ENCODE peak calls at places on chromosomes 3 and 15, in eight cellular contexts. L, N, D, B, J, V, M and P are unnamed samples.

GRCh38 chr3:112132975-112133448 is at the start of gene GCSAM:
- DNase-seq in J (peak), N (no peak), B (no peak), D (no peak), L (no peak), V (peak), M (peak), P (peak)

GRCh38 chr3:187989458-187990153 is 164.4 kb upstream of the LPP start:
- DNase-seq in L (no peak), J (no peak), N (no peak), D (peak), B (no peak), V (no peak), M (no peak), P (peak)

GRCh38 chr3:175398676-175399075 is 539.5 kb downstream of the NAALADL2 start:
- DNase-seq in V (no peak), L (peak), N (peak), J (no peak), B (peak), M (no peak), D (no peak), P (no peak)

GRCh38 chr15:90160781-90161727 is 40.1 kb upstream of the SEMA4B start:
- DNase-seq in J (no peak), D (peak), L (no peak), B (no peak), V (peak), M (no peak), N (no peak), P (peak)

GRCh38 chr3:11631822-11632221 is 11.9 kb downstream of the VGLL4 start:
- DNase-seq in M (no peak), D (no peak), N (no peak), J (no peak), B (no peak), L (no peak), V (no peak), P (no peak)

GRCh38 chr15:48084759-48085420 is 35.9 kb upstream of the SLC24A5 start:
- DNase-seq in V (peak), M (no peak), D (peak), J (no peak), L (peak), B (peak), N (peak), P (no peak)

GRCh38 chr3:64064804-64065203 is 41.5 kb upstream of the PSMD6 start:
- DNase-seq in D (no peak), N (no peak), J (no peak), M (no peak), V (no peak), B (no peak), L (no peak), P (no peak)

GRCh38 chr3:168077091-168077490 is 18.6 kb downstream of the GOLIM4 start:
- DNase-seq in L (no peak), V (no peak), M (no peak), B (no peak), D (no peak), N (no peak), J (no peak), P (no peak)

GRCh38 chr3:175238848-175239247 is 379.7 kb downstream of the NAALADL2 start:
- DNase-seq in J (no peak), V (no peak), B (no peak), N (no peak), D (peak), L (no peak), M (no peak), P (peak)

GRCh38 chr3:160400631-160401150 is 1.2 kb downstream of the SMC4 start:
- DNase-seq in L (peak), J (peak), D (no peak), N (no peak), M (peak), V (peak), B (no peak), P (no peak)

GRCh38 chr3:58260261-58260731 is 22.7 kb downstream of the ABHD6 start:
- DNase-seq in L (peak), N (peak), V (no peak), M (no peak), B (peak), D (no peak), J (no peak), P (no peak)

GRCh38 chr3:194305356-194306108 is 45.6 kb downstream of the CPN2 start:
- DNase-seq in M (no peak), J (no peak), N (no peak), D (no peak), V (no peak), L (no peak), B (no peak), P (no peak)

GRCh38 chr3:98329392-98330124 is 24.1 kb upstream of the OR5K4 start:
- DNase-seq in M (no peak), J (peak), L (peak), V (peak), D (peak), N (peak), B (peak), P (peak)

GRCh38 chr3:127459205-127459604 is 131.3 kb downstream of the TPRA1 start:
- DNase-seq in B (no peak), L (no peak), D (peak), J (no peak), N (no peak), V (no peak), M (no peak), P (no peak)

GRCh38 chr3:159724627-159725026 is 264.0 kb upstream of the IL12A start:
- DNase-seq in D (no peak), L (peak), M (no peak), J (no peak), B (peak), V (no peak), N (no peak), P (no peak)

GRCh38 chr15:52228928-52229327 is 37.7 kb upstream of the GNB5 start:
- DNase-seq in J (no peak), N (no peak), B (no peak), D (no peak), L (peak), V (peak), M (no peak), P (no peak)

GRCh38 chr3:130712718-130713423 is 33.8 kb downstream of the PIK3R4 start:
- DNase-seq in L (no peak), B (no peak), V (no peak), M (no peak), N (no peak), J (no peak), D (no peak), P (no peak)

GRCh38 chr3:159390656-159391055 is 588.8 kb downstream of the MFSD1 start:
- DNase-seq in N (no peak), V (no peak), D (no peak), J (no peak), M (no peak), B (no peak), L (no peak), P (no peak)

GRCh38 chr3:179794355-179794754 is 141.5 kb downstream of the USP13 start:
- DNase-seq in N (no peak), V (no peak), B (no peak), J (no peak), L (no peak), D (no peak), M (no peak), P (no peak)

GRCh38 chr15:40925863-40926658 is 3.1 kb upstream of the DLL4 start:
- DNase-seq in M (no peak), V (no peak), N (peak), D (peak), B (no peak), J (no peak), L (no peak), P (no peak)